ENCODE peak calls at places on chromosomes 1 and 21, in seven cellular contexts. Z is spleen, D is upper lobe of left lung, E is GM12891, V is Panc1, N is GM12878, H is SK-N-SH. S is an unnamed sample.
A peak's percentile ranks its signal among the peaks of the same experiment; 100 is the strongest.

GRCh38 chr1:51583532-51583931 is 33.4 kb upstream of the OSBPL9 start:
- DNase-seq in H (no peak), V (no peak), D (no peak), N (no peak), E (no peak), Z (no peak), S (no peak)

GRCh38 chr1:50251592-50252165 is 143.0 kb downstream of the ELAVL4 start:
- DNase-seq in Z (peak; percentile 76), N (no peak), D (peak; percentile 23), E (peak; percentile 17), V (no peak), H (peak; percentile 67), S (no peak)

GRCh38 chr1:65924471-65924870 is 131.8 kb downstream of the PDE4B start:
- DNase-seq in V (no peak), H (no peak), D (no peak), Z (no peak), E (no peak), N (no peak), S (no peak)

GRCh38 chr1:168556647-168557046 is 12.8 kb upstream of the XCL2 start:
- DNase-seq in D (no peak), V (no peak), Z (no peak), H (no peak), N (no peak), E (no peak), S (no peak)

GRCh38 chr1:80675469-80675868 is 1125.3 kb upstream of the ADGRL2 start:
- DNase-seq in V (no peak), D (no peak), Z (no peak), H (no peak), E (no peak), N (no peak), S (no peak)

GRCh38 chr1:36702963-36703362 is 220.2 kb upstream of the CSF3R start:
- DNase-seq in E (no peak), N (no peak), V (no peak), H (no peak), Z (no peak), D (no peak), S (no peak)

GRCh38 chr1:30120268-30121000 is 603.0 kb downstream of the MATN1 start:
- DNase-seq in E (no peak), H (no peak), D (no peak), Z (no peak), N (no peak), V (no peak), S (no peak)

GRCh38 chr1:147292635-147293251 is 50.3 kb downstream of the CHD1L start:
- DNase-seq in D (no peak), E (no peak), V (no peak), H (no peak), Z (no peak), N (no peak), S (no peak)

GRCh38 chr1:83676106-83676505 is 322.8 kb downstream of the TTLL7 start:
- DNase-seq in H (no peak), D (no peak), E (no peak), Z (no peak), V (no peak), N (no peak), S (no peak)

GRCh38 chr21:17921579-17922530 is 102.7 kb upstream of the C21orf91 start:
- DNase-seq in N (no peak), H (peak; percentile 19), E (no peak), D (no peak), V (no peak), Z (no peak), S (no peak)

GRCh38 chr21:45078877-45079281 is 4.5 kb downstream of the ADARB1 start:
- DNase-seq in D (no peak), H (no peak), Z (no peak), E (no peak), V (no peak), N (no peak), S (no peak)

GRCh38 chr1:228735871-228736586 is 750 bp downstream of the RHOU start:
- DNase-seq in V (no peak), Z (peak; percentile 86), H (no peak), E (peak; percentile 14), N (no peak), D (peak; percentile 90), S (no peak)

GRCh38 chr21:45264919-45265515 is 22.7 kb downstream of the POFUT2 start:
- DNase-seq in D (peak; percentile 75), N (no peak), V (no peak), E (no peak), Z (peak; percentile 63), H (no peak), S (no peak)

GRCh38 chr1:202967684-202968281 is 726 bp upstream of the CYB5R1 start:
- DNase-seq in N (no peak), H (peak; percentile 37), E (peak; percentile 15), V (no peak), Z (no peak), D (peak; percentile 33), S (no peak)

GRCh38 chr1:17596186-17596585 is 56.7 kb downstream of the ARHGEF10L start:
- DNase-seq in E (no peak), Z (no peak), V (no peak), D (no peak), N (no peak), H (no peak), S (no peak)

GRCh38 chr1:116680752-116681151 is 13.2 kb upstream of the IGSF3 start:
- DNase-seq in V (no peak), Z (no peak), E (no peak), D (no peak), N (no peak), H (no peak), S (no peak)

GRCh38 chr1:230501845-230502244 is 75.7 kb upstream of the PGBD5 start:
- DNase-seq in H (no peak), E (no peak), D (no peak), V (no peak), Z (no peak), N (no peak), S (no peak)

GRCh38 chr1:2499986-2500596 is 24.0 kb downstream of the PLCH2 start:
- DNase-seq in H (peak; percentile 65), N (no peak), V (no peak), D (peak; percentile 79), Z (no peak), E (no peak), S (no peak)

GRCh38 chr1:25051906-25052305 is 121.8 kb upstream of the RUNX3 start:
- DNase-seq in H (peak; percentile 46), V (no peak), Z (no peak), E (no peak), N (no peak), D (no peak), S (no peak)

GRCh38 chr1:46649764-46650163 is 18.4 kb downstream of the ATPAF1 start:
- DNase-seq in E (no peak), D (no peak), V (no peak), Z (no peak), H (no peak), N (no peak), S (no peak)

GRCh38 chr1:184836934-184837698 is 82.5 kb upstream of the EDEM3 start:
- DNase-seq in Z (no peak), N (no peak), H (no peak), D (no peak), V (no peak), E (no peak), S (no peak)
- TF ChIP-seq POLR2AphosphoS5 in Z (no peak), N (no peak), H (no peak), D (no peak), V (no peak), E (no peak), S (no peak)

GRCh38 chr1:219666242-219666641 is 53.3 kb upstream of the ZC3H11B start:
- DNase-seq in E (no peak), V (no peak), Z (no peak), N (no peak), D (no peak), H (no peak), S (no peak)
- TF ChIP-seq POLR2AphosphoS5 in E (no peak), V (no peak), Z (no peak), N (no peak), D (no peak), H (no peak), S (no peak)

DNA sequence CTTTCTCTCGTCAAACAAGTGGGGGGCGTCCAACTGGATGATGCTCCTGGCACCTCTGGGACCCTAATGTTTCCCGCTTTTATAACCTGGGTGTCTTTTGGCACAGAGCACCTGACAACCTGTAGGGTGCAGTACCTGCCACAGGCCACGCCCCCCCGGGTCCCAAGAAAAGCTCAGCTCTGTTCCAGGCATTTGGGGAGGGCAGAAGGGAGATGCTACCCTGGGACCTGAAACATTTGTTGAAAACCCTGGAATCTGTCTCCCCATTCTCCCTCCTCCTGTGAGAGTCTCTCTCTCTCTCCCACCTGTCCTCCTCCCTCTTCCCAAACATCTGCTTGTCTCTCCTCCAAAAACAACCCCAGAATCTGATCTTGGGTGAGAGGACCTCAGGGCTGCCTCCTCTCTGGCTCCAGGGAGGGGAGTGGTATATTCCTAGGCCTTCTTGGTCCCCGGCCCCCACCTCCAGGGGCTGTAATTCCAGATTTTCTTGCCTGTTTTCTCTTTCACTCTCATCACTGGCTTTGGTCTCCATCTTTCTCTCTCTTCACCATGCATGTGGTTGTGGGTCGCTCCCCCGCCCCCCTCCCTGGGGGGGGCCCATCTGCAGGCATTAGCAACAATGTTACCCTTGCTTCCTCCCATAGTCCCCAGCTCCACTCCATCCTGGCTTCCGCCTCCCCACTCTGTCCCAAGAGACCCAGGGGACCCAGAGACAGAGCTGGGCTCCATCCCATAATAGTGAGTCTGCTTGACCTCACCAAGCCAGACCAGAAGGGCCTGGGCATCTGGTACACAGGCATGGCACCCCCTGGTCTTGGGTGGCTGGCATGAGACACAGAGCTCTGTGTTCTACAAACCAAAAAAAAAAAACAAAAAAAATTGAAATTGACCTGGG is 4.1 kb downstream of the AHDC1 start:
- DNase-seq in D (no peak), Z (no peak), E (no peak), N (no peak), V (no peak), H (peak; percentile 78), S (no peak)
- TF ChIP-seq POLR2AphosphoS5 in D (no peak), Z (no peak), E (no peak), N (no peak), V (no peak), H (no peak), S (no peak)

DNA sequence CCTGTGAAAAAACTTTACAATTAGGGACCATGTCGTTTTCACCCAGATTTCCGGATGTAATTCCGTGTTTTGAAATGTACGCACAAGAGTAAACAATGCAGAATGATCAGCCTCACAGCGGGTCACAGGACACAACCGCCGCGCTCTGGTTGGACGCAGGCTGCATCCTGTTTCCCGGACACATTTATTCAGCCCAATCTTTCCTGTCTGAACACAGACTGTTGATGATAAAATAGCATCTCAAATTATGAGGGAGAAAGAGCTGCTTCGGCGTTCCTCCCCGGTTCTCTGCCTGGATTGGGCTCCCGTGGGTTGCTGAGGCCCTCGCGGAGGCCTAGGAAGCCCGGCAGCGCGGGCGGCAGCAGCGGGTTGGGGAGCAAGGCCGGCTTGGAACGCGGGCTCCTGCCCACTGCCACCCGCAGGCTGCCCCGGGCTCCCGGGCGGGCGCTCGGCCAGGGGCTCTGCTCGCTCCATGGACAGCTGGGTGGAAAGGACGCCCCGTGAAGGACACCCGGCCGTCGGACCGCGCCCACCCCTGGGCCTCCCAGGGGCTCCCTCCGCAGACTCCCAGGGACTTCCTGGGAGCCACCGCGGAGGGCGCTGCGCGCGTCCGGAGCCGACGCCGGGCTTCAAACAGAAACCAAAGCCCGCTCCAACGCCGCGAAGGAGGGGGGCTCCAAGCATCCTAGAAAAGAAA is 122.4 kb downstream of the ESRRG start:
- DNase-seq in H (peak; percentile 88), V (peak; percentile 57), Z (peak; percentile 82), D (peak; percentile 93), N (no peak), E (peak; percentile 11), S (no peak)
- TF ChIP-seq POLR2AphosphoS5 in H (no peak), V (no peak), Z (peak; percentile 73), D (peak; percentile 69), N (no peak), E (no peak), S (no peak)

GRCh38 chr1:173917149-173917548 is at the start of gene SERPINC1:
- DNase-seq in E (no peak), D (no peak), H (no peak), N (no peak), Z (no peak), V (no peak), S (no peak)
- TF ChIP-seq POLR2AphosphoS5 in E (no peak), D (no peak), H (no peak), N (no peak), Z (no peak), V (no peak), S (no peak)